ENCODE peak calls at places on chromosome 2, in ten cellular contexts. D is stimulated activated CD8-positive, alpha-beta memory T cell treated with anti-CD3 and anti-CD28 coated beads, Interleukin-2, amount 100 ng/mL, for 48 hours; W is tibial artery; X is COR-L47; T is stimulated activated CD4-positive, alpha-beta T cell treated with anti-CD3 and anti-CD28 coated beads, Interleukin-15, amount 100 ng/mL, for 1 hour; M is activated B cell treated with CpG ODN at 0.5 μM for 24 hours; P is NCI-H510A treated with DMSO at 0.1 percent for 48 hours; L is fibroblast of the aortic adventitia; Z is ELF-1; J is hippocampal formation. V is an unnamed sample.

GRCh38 chr2:105787376-105788318 is 42.9 kb downstream of the NCK2 start:
- DNase-seq in J (no peak), L (no peak), M (no peak), Z (peak), T (peak), X (no peak), D (no peak), P (no peak), W (no peak), V (no peak)

GRCh38 chr2:113212245-113213060 is 38.7 kb downstream of the PSD4 start:
- DNase-seq in J (no peak), P (no peak), D (no peak), X (peak), Z (peak), L (no peak), T (no peak), W (peak), M (no peak), V (no peak)

GRCh38 chr2:219946021-219946420 is 318.6 kb downstream of the SLC4A3 start:
- DNase-seq in P (no peak), M (no peak), J (no peak), Z (no peak), W (no peak), X (no peak), D (no peak), L (no peak), T (no peak), V (no peak)

GRCh38 chr2:218833023-218833609 is 1.5 kb upstream of the PRKAG3 start:
- DNase-seq in Z (peak), P (no peak), D (no peak), J (no peak), X (no peak), M (no peak), W (no peak), L (no peak), T (no peak), V (no peak)

GRCh38 chr2:69177063-69177771 is 164.2 kb downstream of the ANTXR1 start:
- DNase-seq in X (no peak), J (no peak), T (no peak), M (no peak), L (peak), D (no peak), W (peak), Z (peak), P (no peak), V (no peak)

GRCh38 chr2:28370355-28370754 is 22.3 kb upstream of the FOSL2 start:
- DNase-seq in X (no peak), W (no peak), Z (no peak), J (no peak), L (no peak), T (no peak), M (no peak), D (no peak), P (no peak), V (no peak)

GRCh38 chr2:75865702-75866101 is 155.0 kb upstream of the GCFC2 start:
- DNase-seq in J (no peak), M (no peak), W (no peak), D (no peak), X (no peak), L (no peak), T (no peak), Z (no peak), P (no peak), V (no peak)

GRCh38 chr2:444937-445884 is 157.3 kb upstream of the ALKAL2 start:
- DNase-seq in Z (no peak), W (no peak), M (no peak), P (no peak), L (no peak), T (no peak), D (no peak), X (no peak), J (no peak), V (no peak)

GRCh38 chr2:229586746-229587705 is 127.3 kb downstream of the DNER start:
- DNase-seq in W (peak), J (peak), D (peak), M (no peak), Z (peak), P (peak), T (no peak), X (peak), L (peak), V (no peak)

GRCh38 chr2:128442891-128443302 is 124.2 kb upstream of the HS6ST1 start:
- DNase-seq in W (peak), Z (peak), M (no peak), P (no peak), X (no peak), J (no peak), D (no peak), T (no peak), L (no peak), V (no peak)

GRCh38 chr2:188381614-188382013 is 89.9 kb downstream of the GULP1 start:
- DNase-seq in M (no peak), P (no peak), Z (no peak), X (no peak), W (no peak), D (no peak), J (no peak), L (peak), T (no peak), V (no peak)

GRCh38 chr2:134766583-134766982 is 47.8 kb upstream of the TMEM163 start:
- DNase-seq in M (no peak), T (no peak), Z (no peak), X (no peak), W (no peak), J (no peak), L (no peak), D (no peak), P (no peak), V (no peak)

GRCh38 chr2:69021027-69021426 is 8.0 kb downstream of the ANTXR1 start:
- DNase-seq in X (no peak), L (no peak), M (no peak), Z (no peak), T (no peak), D (no peak), J (no peak), P (no peak), W (no peak), V (no peak)

GRCh38 chr2:70463997-70464396 is 89.6 kb downstream of the TGFA start:
- DNase-seq in P (no peak), X (no peak), L (no peak), M (no peak), J (no peak), Z (no peak), D (no peak), T (no peak), W (no peak), V (no peak)

GRCh38 chr2:166417669-166418068 is 41.9 kb upstream of the SCN9A start:
- DNase-seq in J (no peak), P (peak), M (no peak), W (no peak), X (peak), Z (no peak), T (no peak), D (no peak), L (peak), V (no peak)

GRCh38 chr2:216807861-216808272 is 52.0 kb downstream of the TNP1 start:
- DNase-seq in T (no peak), W (no peak), L (no peak), J (no peak), P (peak), Z (no peak), M (no peak), D (no peak), X (no peak), V (no peak)

GRCh38 chr2:234992624-234993349 is 41.0 kb downstream of the SH3BP4 start:
- DNase-seq in Z (no peak), J (no peak), X (no peak), P (no peak), M (no peak), D (no peak), L (no peak), T (no peak), W (no peak), V (no peak)

GRCh38 chr2:105893011-105893995 is 148.6 kb downstream of the NCK2 start:
- DNase-seq in D (no peak), T (no peak), L (no peak), X (no peak), J (no peak), W (no peak), Z (no peak), P (no peak), M (no peak), V (no peak)

GRCh38 chr2:109218087-109218791 is 89.2 kb downstream of the SH3RF3 start:
- DNase-seq in M (no peak), Z (no peak), L (peak), W (no peak), X (no peak), P (peak), T (no peak), J (no peak), D (no peak), V (no peak)